ENCODE peak calls at places on chromosomes 16 and 17, in nine cellular contexts. O is NCI-H460; Z is stimulated activated CD4-positive, alpha-beta T cell treated with anti-CD3 and anti-CD28 coated beads, Interleukin-1b, Interleukin-23, amount 100 ng/mL, for 1 hour; M is EL; I is cardiac septum; P is mesothelial cell of epicardium; J is activated CD4-positive, alpha-beta T cell treated with anti-CD3 and anti-CD28 coated beads for 36 hours; E is activated T-cell treated with anti-CD3 and anti-CD28 coated beads for 48 hours; F is pancreas. D is an unnamed sample.

GRCh38 chr16:75364286-75364791 is 69.0 kb downstream of the CFDP1 start:
- DNase-seq in P (no peak), J (no peak), F (no peak), I (no peak), M (no peak), E (no peak), O (no peak), Z (no peak), D (no peak)

GRCh38 chr17:79332011-79332410 is 257.4 kb downstream of the ENGASE start:
- DNase-seq in P (no peak), O (no peak), F (no peak), J (no peak), Z (no peak), M (no peak), I (no peak), E (no peak), D (no peak)

GRCh38 chr17:40598021-40598927 is 33.0 kb upstream of the CCR7 start:
- DNase-seq in O (no peak), J (peak; percentile 93), M (no peak), E (peak; percentile 73), I (no peak), P (no peak), Z (no peak), F (no peak), D (no peak)

GRCh38 chr16:27028713-27029112 is 38.0 kb upstream of the C16orf82 start:
- DNase-seq in O (no peak), Z (no peak), F (no peak), M (no peak), E (no peak), J (no peak), I (no peak), P (no peak), D (no peak)

GRCh38 chr16:85187886-85188285 is 75.6 kb upstream of the CIBAR2 start:
- DNase-seq in O (no peak), J (no peak), F (no peak), Z (no peak), I (no peak), P (no peak), E (no peak), M (no peak), D (no peak)

GRCh38 chr16:56041556-56042140 is 149.6 kb upstream of the GNAO1 start:
- DNase-seq in I (no peak), M (peak; percentile 6), F (peak; percentile 7), O (no peak), J (peak; percentile 60), Z (no peak), P (no peak), E (peak; percentile 4), D (no peak)

GRCh38 chr16:8893976-8894690 is 12.0 kb downstream of the LITAFD start:
- DNase-seq in O (no peak), P (no peak), F (no peak), Z (no peak), M (no peak), I (peak; percentile 49), E (no peak), J (no peak), D (no peak)

GRCh38 chr16:50458694-50459271 is 89.4 kb upstream of the NKD1 start:
- DNase-seq in F (no peak), I (no peak), P (no peak), E (no peak), Z (no peak), O (no peak), J (no peak), M (no peak), D (no peak)